ENCODE peak calls at places on chromosomes 1 and 21, in nine cellular contexts. B, U, C, A, Z, J, I, L and M are unnamed samples.

GRCh38 chr1:170562644-170563338 is 30.8 kb downstream of the GORAB start:
- DNase-seq in A (peak), C (peak), B (no peak), Z (peak), I (peak), U (peak), L (peak), J (peak), M (no peak)

GRCh38 chr1:114153621-114154145 is at the start of gene SYT6:
- DNase-seq in I (no peak), B (no peak), U (no peak), J (no peak), Z (no peak), C (no peak), L (no peak), A (no peak), M (no peak)

GRCh38 chr1:89743788-89744187 is 77.0 kb upstream of the LRRC8D start:
- DNase-seq in U (no peak), J (no peak), I (no peak), B (no peak), C (no peak), A (no peak), L (no peak), Z (no peak), M (no peak)

GRCh38 chr1:152479792-152480595 is 30.6 kb upstream of the LCE5A start:
- DNase-seq in B (no peak), A (no peak), Z (peak), C (no peak), J (no peak), U (no peak), L (peak), I (peak), M (no peak)

GRCh38 chr21:32463889-32464300 is 51.4 kb downstream of the EVA1C start:
- DNase-seq in B (no peak), U (peak), C (peak), Z (no peak), I (no peak), J (peak), L (no peak), A (no peak), M (no peak)

GRCh38 chr1:33256335-33256700 is at the start of gene ZNF362:
- DNase-seq in B (peak), L (peak), A (no peak), U (peak), Z (peak), J (peak), I (no peak), C (peak), M (peak)

GRCh38 chr1:52240592-52240991 is 98.7 kb downstream of the ZFYVE9 start:
- DNase-seq in B (no peak), C (no peak), A (no peak), U (no peak), J (no peak), L (no peak), I (no peak), Z (no peak), M (no peak)

GRCh38 chr1:91066545-91066944 is 44.7 kb upstream of the ZNF644 start:
- DNase-seq in I (no peak), L (no peak), Z (no peak), U (no peak), A (no peak), J (no peak), B (no peak), C (no peak), M (no peak)

GRCh38 chr1:162835157-162835899 is 25.6 kb downstream of the CCDC190 start:
- DNase-seq in I (no peak), C (no peak), L (peak), U (no peak), J (no peak), B (no peak), Z (no peak), A (no peak), M (no peak)

GRCh38 chr1:227234998-227235405 is 83.3 kb downstream of the CDC42BPA start:
- DNase-seq in A (no peak), B (no peak), Z (no peak), J (peak), U (peak), L (peak), C (peak), I (peak), M (no peak)

GRCh38 chr1:204223129-204223860 is 9.5 kb upstream of the GOLT1A start:
- DNase-seq in C (no peak), L (no peak), A (no peak), U (no peak), B (no peak), I (no peak), J (no peak), Z (no peak), M (no peak)

GRCh38 chr1:86194491-86195034 is 38.0 kb upstream of the COL24A1 start:
- DNase-seq in L (no peak), C (no peak), Z (no peak), U (peak), I (no peak), A (no peak), J (no peak), B (no peak), M (no peak)

GRCh38 chr1:50425376-50426107 is 2.3 kb upstream of the DMRTA2 start:
- DNase-seq in Z (no peak), I (no peak), L (peak), U (no peak), J (no peak), C (no peak), B (no peak), A (no peak), M (no peak)

GRCh38 chr1:25456502-25456901 is 25.8 kb downstream of the MACO1 start:
- DNase-seq in I (no peak), L (no peak), C (no peak), J (no peak), A (no peak), B (no peak), U (no peak), Z (no peak), M (no peak)

GRCh38 chr1:9066945-9067807 is 2.3 kb downstream of the SLC2A5 start:
- DNase-seq in L (peak), J (peak), I (peak), A (peak), Z (peak), C (peak), U (peak), B (no peak), M (no peak)

GRCh38 chr1:82110366-82111254 is 309.9 kb downstream of the ADGRL2 start:
- DNase-seq in A (no peak), L (no peak), U (no peak), B (no peak), I (no peak), C (no peak), Z (no peak), J (no peak), M (no peak)

GRCh38 chr1:154519661-154520060 is 17.4 kb upstream of the SHE start:
- DNase-seq in I (no peak), Z (peak), J (no peak), L (no peak), C (no peak), U (no peak), A (no peak), B (no peak), M (no peak)

GRCh38 chr1:160353223-160353622 is 10.0 kb downstream of the NCSTN start:
- DNase-seq in A (no peak), U (peak), B (no peak), L (no peak), C (peak), J (no peak), Z (no peak), I (no peak), M (no peak)

GRCh38 chr21:21268885-21269284 is 270.7 kb downstream of the NCAM2 start:
- DNase-seq in J (no peak), B (no peak), C (no peak), A (no peak), Z (no peak), I (no peak), U (no peak), L (no peak), M (no peak)
- TF ChIP-seq CTCF in J (no peak), B (no peak), C (no peak), A (no peak), Z (no peak), I (no peak), U (no peak), L (no peak), M (no peak)

GRCh38 chr1:244102051-244102450 is 51.0 kb downstream of the ZBTB18 start:
- DNase-seq in L (no peak), B (no peak), I (no peak), J (no peak), Z (no peak), A (no peak), U (no peak), C (no peak), M (no peak)
- TF ChIP-seq CTCF in L (no peak), B (no peak), I (no peak), J (no peak), Z (no peak), A (no peak), U (no peak), C (no peak), M (no peak)

DNA sequence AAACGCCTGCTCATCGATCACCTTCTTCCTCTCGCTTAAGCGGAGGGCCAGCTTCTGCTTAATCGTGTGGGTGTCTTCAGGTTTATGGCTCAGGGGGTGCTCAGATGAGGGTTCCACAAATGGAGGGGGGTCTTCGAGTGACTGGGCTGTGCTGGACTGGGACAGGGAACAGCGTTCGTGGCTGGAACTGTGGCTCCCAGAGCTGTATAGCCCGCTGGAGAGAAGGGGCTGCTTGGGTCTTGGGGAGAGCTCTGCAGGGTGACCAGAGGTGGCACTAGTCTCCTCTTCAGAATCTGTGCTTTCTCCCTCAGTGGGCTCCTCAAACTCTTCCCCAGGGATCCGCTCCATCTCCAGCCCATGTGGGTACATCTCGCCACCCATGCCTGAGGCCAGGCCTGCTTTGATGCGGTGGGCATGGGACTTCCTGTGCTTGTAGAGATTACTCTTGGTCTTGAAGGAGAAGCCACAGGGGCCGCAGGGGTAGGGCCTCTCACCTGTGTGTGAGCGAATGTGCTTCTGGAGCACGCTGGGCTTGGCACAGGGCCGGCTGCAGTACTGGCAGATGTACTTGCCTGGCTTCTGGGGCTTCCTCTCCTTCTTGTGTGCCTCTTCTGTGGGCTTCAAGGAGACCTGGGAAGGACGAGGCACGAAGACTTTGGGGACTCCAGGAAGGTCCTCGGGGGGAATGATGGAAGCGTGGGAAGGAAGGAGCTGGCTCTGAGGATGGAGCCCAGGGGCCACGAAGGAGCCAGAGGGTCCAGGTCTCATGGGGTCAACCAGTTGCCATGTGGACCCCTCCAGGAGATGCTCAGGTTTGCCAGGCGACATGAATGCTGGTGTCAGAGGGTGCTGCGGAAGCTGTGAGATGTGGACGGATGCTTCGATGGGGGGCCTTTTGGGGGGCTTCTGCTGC is 99.4 kb upstream of the EDN2 start:
- DNase-seq in Z (no peak), U (no peak), B (no peak), A (no peak), J (no peak), L (no peak), C (no peak), I (no peak), M (no peak)
- TF ChIP-seq CTCF in Z (no peak), U (no peak), B (no peak), A (no peak), J (no peak), L (no peak), C (no peak), I (no peak), M (no peak)

GRCh38 chr1:3355894-3356826 is 98.3 kb upstream of the ARHGEF16 start:
- DNase-seq in U (no peak), J (no peak), L (no peak), C (no peak), Z (no peak), I (no peak), B (no peak), A (no peak), M (no peak)

GRCh38 chr1:3355089-3355488 is 99.4 kb upstream of the ARHGEF16 start:
- DNase-seq in B (no peak), I (no peak), Z (no peak), C (no peak), J (no peak), U (no peak), L (no peak), A (no peak), M (no peak)

GRCh38 chr1:3357526-3358297 is 96.8 kb upstream of the ARHGEF16 start:
- DNase-seq in J (no peak), I (no peak), L (no peak), Z (no peak), U (no peak), A (no peak), B (no peak), C (no peak), M (no peak)

GRCh38 chr1:3359346-3360157 is 94.9 kb upstream of the ARHGEF16 start:
- DNase-seq in U (no peak), A (no peak), I (no peak), Z (no peak), B (no peak), L (no peak), C (no peak), J (no peak), M (no peak)

DNA sequence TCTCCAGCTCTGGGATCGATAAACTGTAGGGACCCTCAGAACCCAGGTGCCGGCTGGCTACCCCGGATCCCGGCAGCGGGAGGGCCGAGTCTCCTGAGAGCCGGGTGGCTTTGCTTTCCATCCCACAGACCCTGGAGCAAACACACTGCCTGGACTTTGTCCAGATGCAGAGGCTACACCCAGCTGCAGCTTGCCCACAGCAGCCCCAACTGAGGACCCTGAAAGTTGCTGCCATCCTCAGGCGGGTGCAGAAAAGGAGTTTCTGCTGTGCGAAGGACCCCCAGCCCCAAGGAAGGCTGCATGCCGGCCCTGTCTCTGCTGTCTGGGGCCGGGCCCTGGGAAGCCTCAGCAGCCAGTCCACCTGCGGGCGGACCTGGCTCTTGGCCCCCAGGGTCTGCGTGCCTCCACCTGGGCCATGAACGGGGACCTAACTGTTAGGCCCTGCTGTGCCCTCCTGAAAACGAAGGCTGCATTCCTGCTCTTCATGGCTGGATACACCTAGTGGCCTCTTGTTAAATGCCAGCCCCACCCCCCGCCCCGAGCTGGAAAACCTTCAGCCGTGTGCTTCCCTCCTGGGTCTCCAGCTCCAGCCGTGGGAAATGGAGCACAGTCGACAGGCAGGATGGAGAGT is 97.5 kb upstream of the ARHGEF16 start:
- DNase-seq in I (no peak), C (no peak), J (no peak), A (no peak), U (no peak), B (no peak), L (no peak), Z (no peak), M (no peak)
- TF ChIP-seq CTCF in I (no peak), C (no peak), J (no peak), A (no peak), U (no peak), B (peak), L (no peak), Z (no peak), M (no peak)

GRCh38 chr1:217333939-217334338 is 297.0 kb downstream of the GPATCH2 start:
- DNase-seq in L (peak), I (no peak), Z (no peak), B (no peak), J (no peak), U (peak), C (peak), A (no peak), M (no peak)
- TF ChIP-seq CTCF in L (peak), I (peak), Z (peak), B (peak), J (peak), U (peak), C (peak), A (no peak), M (no peak)